ENCODE peak calls at places on chromosomes 13 and 19, in ten cellular contexts. S, I, P, Q, T, U, F, X, A and G are unnamed samples.

GRCh38 chr19:48419158-48419920 is 25.9 kb downstream of the GRIN2D start:
- DNase-seq in Q (peak), T (peak), X (no peak), F (no peak), U (peak), A (no peak), P (no peak), I (no peak), S (no peak), G (peak)

GRCh38 chr19:55703790-55704215 is 28.8 kb downstream of the EPN1 start:
- DNase-seq in U (peak), P (no peak), T (peak), I (no peak), S (no peak), A (no peak), F (no peak), X (no peak), Q (no peak), G (peak)

GRCh38 chr13:93361703-93362102 is 135.1 kb downstream of the GPC6 start:
- DNase-seq in P (no peak), A (no peak), S (no peak), X (no peak), T (no peak), Q (no peak), F (no peak), U (no peak), I (no peak), G (no peak)

GRCh38 chr13:97116754-97117153 is 105.4 kb upstream of the MBNL2 start:
- DNase-seq in Q (no peak), S (no peak), X (no peak), I (no peak), A (peak), U (no peak), F (no peak), P (no peak), T (peak), G (no peak)

GRCh38 chr19:36207605-36208252 is 6.7 kb downstream of the ZNF565 start:
- DNase-seq in F (no peak), X (no peak), S (no peak), A (no peak), U (no peak), I (no peak), T (no peak), P (no peak), Q (no peak), G (no peak)

GRCh38 chr19:49073514-49074378 is 1.2 kb upstream of the KCNA7 start:
- DNase-seq in S (no peak), X (no peak), T (no peak), Q (no peak), F (no peak), A (no peak), U (no peak), P (no peak), I (no peak), G (no peak)

GRCh38 chr13:112931028-112931934 is 37.7 kb upstream of the MCF2L start:
- DNase-seq in X (peak), P (no peak), T (peak), F (peak), A (peak), S (peak), Q (peak), I (no peak), U (no peak), G (no peak)

GRCh38 chr13:110630566-110631119 is 15.3 kb downstream of the NAXD start:
- DNase-seq in I (no peak), F (no peak), P (no peak), T (no peak), U (no peak), Q (no peak), S (no peak), X (no peak), A (no peak), G (no peak)

GRCh38 chr13:60642552-60642951 is 245.5 kb downstream of the TDRD3 start:
- DNase-seq in F (no peak), A (no peak), Q (no peak), S (no peak), U (no peak), T (no peak), I (no peak), P (no peak), X (no peak), G (no peak)

GRCh38 chr13:106526748-106527488 is 8.5 kb downstream of the EFNB2 start:
- DNase-seq in Q (no peak), I (no peak), T (no peak), A (no peak), P (no peak), X (no peak), S (no peak), F (no peak), U (no peak), G (no peak)

GRCh38 chr19:12788682-12789097 is 2.6 kb upstream of the JUNB start:
- DNase-seq in Q (peak), X (peak), A (no peak), P (no peak), S (peak), F (no peak), U (peak), I (no peak), T (peak), G (peak)

GRCh38 chr19:42519108-42519507 is 9.2 kb downstream of the CEACAM1 start:
- DNase-seq in X (no peak), I (no peak), Q (no peak), A (no peak), U (no peak), T (no peak), S (no peak), F (no peak), P (no peak), G (no peak)

GRCh38 chr19:6572217-6572616 is 18.7 kb downstream of the CD70 start:
- DNase-seq in I (no peak), Q (no peak), U (no peak), T (no peak), S (no peak), A (no peak), F (no peak), X (no peak), P (no peak), G (peak)

GRCh38 chr19:48656840-48657474 is 11.0 kb upstream of the CA11 start:
- DNase-seq in T (peak), Q (no peak), X (peak), S (peak), U (no peak), F (peak), I (no peak), A (peak), P (no peak), G (no peak)

GRCh38 chr13:111409413-111409812 is 89.0 kb downstream of the TEX29 start:
- DNase-seq in U (no peak), T (no peak), Q (no peak), P (no peak), I (no peak), A (no peak), S (no peak), F (no peak), X (no peak), G (no peak)

GRCh38 chr13:29901714-29902631 is 51.6 kb upstream of the UBL3 start:
- DNase-seq in X (peak), Q (no peak), T (peak), A (peak), F (peak), P (no peak), U (peak), I (no peak), S (peak), G (no peak)

GRCh38 chr19:49689133-49690072 is at the start of gene ADM5:
- DNase-seq in P (no peak), Q (peak), U (no peak), X (no peak), I (no peak), S (no peak), A (no peak), T (no peak), F (no peak), G (peak)

GRCh38 chr13:28423010-28423409 is 71.9 kb downstream of the FLT1 start:
- DNase-seq in S (no peak), X (no peak), A (no peak), F (no peak), I (no peak), T (no peak), Q (no peak), U (peak), P (no peak), G (peak)

GRCh38 chr13:75359266-75359665 is 122.7 kb downstream of the TBC1D4 start:
- DNase-seq in P (no peak), F (peak), X (peak), Q (no peak), U (no peak), S (peak), A (peak), T (peak), I (no peak), G (no peak)

GRCh38 chr19:38148337-38148736 is 75.7 kb downstream of the DPF1 start:
- DNase-seq in A (no peak), T (no peak), I (no peak), Q (no peak), S (no peak), P (no peak), X (no peak), U (no peak), F (no peak), G (peak)

GRCh38 chr19:48644355-48644754 is 1.6 kb downstream of the CA11 start:
- DNase-seq in S (no peak), X (no peak), Q (no peak), I (no peak), F (no peak), U (no peak), T (no peak), P (no peak), A (no peak), G (no peak)

GRCh38 chr13:59126474-59126873 is 1037.3 kb downstream of the DIAPH3 start:
- DNase-seq in T (no peak), X (no peak), F (no peak), Q (no peak), U (no peak), S (no peak), I (no peak), A (no peak), P (no peak), G (no peak)

GRCh38 chr19:58063712-58064111 is 4.6 kb downstream of the ZNF135 start:
- DNase-seq in A (no peak), S (no peak), T (no peak), P (no peak), X (no peak), U (no peak), Q (no peak), F (no peak), I (no peak), G (no peak)

GRCh38 chr19:57803594-57804325 is 11.0 kb downstream of the ZNF552 start:
- DNase-seq in U (no peak), A (peak), F (peak), S (peak), X (peak), Q (no peak), I (no peak), P (no peak), T (peak), G (no peak)

GRCh38 chr13:31116224-31116623 is 45.5 kb downstream of the HSPH1 start:
- DNase-seq in A (no peak), F (no peak), S (no peak), U (no peak), X (no peak), T (no peak), I (no peak), P (no peak), Q (no peak), G (no peak)

GRCh38 chr13:101397742-101398141 is 18.6 kb downstream of the NALCN start:
- DNase-seq in X (peak), S (peak), P (no peak), U (no peak), A (peak), Q (no peak), I (no peak), F (no peak), T (peak), G (no peak)